ENCODE peak calls at places on chromosomes 4 and X, in six cellular contexts. One of them, this sample, is unnamed.

GRCh38 chr4:8469550-8469949 is 29.0 kb downstream of the TRMT44 start:
- DNase-seq in PC-3: no peak
- DNase-seq in WERI-Rb-1: no peak
- DNase-seq in tibial nerve: no peak
- DNase-seq in brain microvascular endothelial cell: no peak
- DNase-seq in choroid plexus epithelial cell: no peak
- DNase-seq in this sample: no peak

GRCh38 chr4:163448541-163449203 is 24.9 kb downstream of the TKTL2 start:
- DNase-seq in tibial nerve: no peak
- DNase-seq in WERI-Rb-1: no peak
- DNase-seq in PC-3: peak
- DNase-seq in brain microvascular endothelial cell: peak
- DNase-seq in choroid plexus epithelial cell: peak
- DNase-seq in this sample: no peak

GRCh38 chrX:44903107-44903506 is 30.1 kb downstream of the KDM6A start:
- DNase-seq in PC-3: peak
- DNase-seq in WERI-Rb-1: no peak
- DNase-seq in brain microvascular endothelial cell: peak
- DNase-seq in choroid plexus epithelial cell: peak
- DNase-seq in tibial nerve: no peak
- DNase-seq in this sample: no peak

GRCh38 chr4:89737888-89738287 is 99.1 kb downstream of the SNCA start:
- DNase-seq in tibial nerve: no peak
- DNase-seq in choroid plexus epithelial cell: no peak
- DNase-seq in brain microvascular endothelial cell: no peak
- DNase-seq in WERI-Rb-1: no peak
- DNase-seq in PC-3: peak
- DNase-seq in this sample: no peak

GRCh38 chr4:12409507-12410190 is 981.0 kb upstream of the HS3ST1 start:
- DNase-seq in choroid plexus epithelial cell: peak
- DNase-seq in WERI-Rb-1: no peak
- DNase-seq in brain microvascular endothelial cell: no peak
- DNase-seq in PC-3: peak
- DNase-seq in tibial nerve: no peak
- DNase-seq in this sample: no peak

GRCh38 chr4:164442167-164442566 is 311.8 kb upstream of the SMIM31 start:
- DNase-seq in brain microvascular endothelial cell: peak
- DNase-seq in PC-3: peak
- DNase-seq in choroid plexus epithelial cell: no peak
- DNase-seq in WERI-Rb-1: no peak
- DNase-seq in tibial nerve: no peak
- DNase-seq in this sample: no peak

GRCh38 chrX:125436855-125437254 is 117.2 kb downstream of the TEX13C start:
- DNase-seq in tibial nerve: no peak
- DNase-seq in brain microvascular endothelial cell: no peak
- DNase-seq in WERI-Rb-1: no peak
- DNase-seq in choroid plexus epithelial cell: peak
- DNase-seq in PC-3: peak
- DNase-seq in this sample: no peak

GRCh38 chr4:123599920-123600394 is 203.4 kb downstream of the SPRY1 start:
- DNase-seq in brain microvascular endothelial cell: peak
- DNase-seq in WERI-Rb-1: no peak
- DNase-seq in tibial nerve: peak
- DNase-seq in PC-3: no peak
- DNase-seq in choroid plexus epithelial cell: peak
- DNase-seq in this sample: peak

GRCh38 chrX:152878976-152879755 is 18.7 kb upstream of the ZNF185 start:
- DNase-seq in choroid plexus epithelial cell: no peak
- DNase-seq in tibial nerve: no peak
- DNase-seq in PC-3: no peak
- DNase-seq in brain microvascular endothelial cell: no peak
- DNase-seq in WERI-Rb-1: no peak
- DNase-seq in this sample: no peak

GRCh38 chr4:42067264-42067663 is 76.9 kb downstream of the SLC30A9 start:
- DNase-seq in tibial nerve: no peak
- DNase-seq in WERI-Rb-1: no peak
- DNase-seq in choroid plexus epithelial cell: no peak
- DNase-seq in brain microvascular endothelial cell: no peak
- DNase-seq in PC-3: no peak
- DNase-seq in this sample: no peak

GRCh38 chrX:9907645-9908387 is 59.3 kb upstream of the CLDN34 start:
- DNase-seq in brain microvascular endothelial cell: peak
- DNase-seq in PC-3: peak
- DNase-seq in WERI-Rb-1: no peak
- DNase-seq in choroid plexus epithelial cell: peak
- DNase-seq in tibial nerve: no peak
- DNase-seq in this sample: no peak

GRCh38 chrX:107659768-107660167 is 31.5 kb downstream of the PRPS1 start:
- DNase-seq in WERI-Rb-1: no peak
- DNase-seq in PC-3: peak
- DNase-seq in brain microvascular endothelial cell: peak
- DNase-seq in tibial nerve: peak
- DNase-seq in choroid plexus epithelial cell: peak
- DNase-seq in this sample: no peak

GRCh38 chrX:150913511-150913910 is 15.0 kb upstream of the CD99L2 start:
- DNase-seq in PC-3: no peak
- DNase-seq in WERI-Rb-1: no peak
- DNase-seq in choroid plexus epithelial cell: peak
- DNase-seq in tibial nerve: no peak
- DNase-seq in brain microvascular endothelial cell: no peak
- DNase-seq in this sample: no peak

GRCh38 chr4:76729991-76730390 is 168.0 kb downstream of the SOWAHB start:
- DNase-seq in brain microvascular endothelial cell: no peak
- DNase-seq in tibial nerve: no peak
- DNase-seq in choroid plexus epithelial cell: peak
- DNase-seq in PC-3: no peak
- DNase-seq in WERI-Rb-1: no peak
- DNase-seq in this sample: no peak

GRCh38 chr4:164876680-164877324 is at the start of gene APELA:
- DNase-seq in WERI-Rb-1: no peak
- DNase-seq in tibial nerve: no peak
- DNase-seq in choroid plexus epithelial cell: no peak
- DNase-seq in PC-3: peak
- DNase-seq in brain microvascular endothelial cell: no peak
- DNase-seq in this sample: no peak

GRCh38 chrX:6227445-6227820 is 1.2 kb downstream of the NLGN4X start:
- DNase-seq in brain microvascular endothelial cell: no peak
- DNase-seq in choroid plexus epithelial cell: no peak
- DNase-seq in tibial nerve: no peak
- DNase-seq in WERI-Rb-1: no peak
- DNase-seq in PC-3: no peak
- DNase-seq in this sample: no peak

GRCh38 chr4:161496-162284 is 37.4 kb downstream of the ZNF718 start:
- DNase-seq in WERI-Rb-1: no peak
- DNase-seq in brain microvascular endothelial cell: no peak
- DNase-seq in choroid plexus epithelial cell: peak
- DNase-seq in PC-3: no peak
- DNase-seq in tibial nerve: no peak
- DNase-seq in this sample: no peak

GRCh38 chr4:20486433-20486832 is 213.8 kb upstream of the PACRGL start:
- DNase-seq in choroid plexus epithelial cell: no peak
- DNase-seq in PC-3: peak
- DNase-seq in tibial nerve: no peak
- DNase-seq in WERI-Rb-1: no peak
- DNase-seq in brain microvascular endothelial cell: no peak
- DNase-seq in this sample: no peak

GRCh38 chr4:38889143-38889542 is 21.5 kb downstream of the FAM114A1 start:
- DNase-seq in PC-3: peak
- DNase-seq in choroid plexus epithelial cell: peak
- DNase-seq in tibial nerve: no peak
- DNase-seq in brain microvascular endothelial cell: peak
- DNase-seq in WERI-Rb-1: no peak
- DNase-seq in this sample: no peak

GRCh38 chr4:129323630-129324029 is 227.7 kb downstream of the C4orf33 start:
- DNase-seq in brain microvascular endothelial cell: no peak
- DNase-seq in WERI-Rb-1: no peak
- DNase-seq in tibial nerve: no peak
- DNase-seq in choroid plexus epithelial cell: no peak
- DNase-seq in PC-3: no peak
- DNase-seq in this sample: no peak

GRCh38 chr4:153218961-153219360 is 14.7 kb downstream of the TRIM2 start:
- DNase-seq in tibial nerve: no peak
- DNase-seq in WERI-Rb-1: no peak
- DNase-seq in choroid plexus epithelial cell: no peak
- DNase-seq in PC-3: peak
- DNase-seq in brain microvascular endothelial cell: no peak
- DNase-seq in this sample: no peak

GRCh38 chr4:81351653-81352455 is 119.9 kb downstream of the RASGEF1B start:
- DNase-seq in tibial nerve: peak
- DNase-seq in brain microvascular endothelial cell: peak
- DNase-seq in PC-3: peak
- DNase-seq in WERI-Rb-1: peak
- DNase-seq in choroid plexus epithelial cell: peak
- DNase-seq in this sample: peak

GRCh38 chr4:6988016-6988715 is 55.0 kb upstream of the TADA2B start:
- DNase-seq in tibial nerve: no peak
- DNase-seq in choroid plexus epithelial cell: no peak
- DNase-seq in PC-3: no peak
- DNase-seq in WERI-Rb-1: no peak
- DNase-seq in brain microvascular endothelial cell: no peak
- DNase-seq in this sample: no peak

GRCh38 chr4:122742933-122743829 is 10.7 kb downstream of the BBS12 start:
- DNase-seq in tibial nerve: no peak
- DNase-seq in brain microvascular endothelial cell: no peak
- DNase-seq in WERI-Rb-1: no peak
- DNase-seq in choroid plexus epithelial cell: no peak
- DNase-seq in PC-3: no peak
- DNase-seq in this sample: no peak

GRCh38 chrX:9842541-9842940 is 56.3 kb downstream of the SHROOM2 start:
- DNase-seq in choroid plexus epithelial cell: no peak
- DNase-seq in PC-3: no peak
- DNase-seq in tibial nerve: no peak
- DNase-seq in brain microvascular endothelial cell: no peak
- DNase-seq in WERI-Rb-1: no peak
- DNase-seq in this sample: no peak

GRCh38 chr4:4334798-4335520 is 44.9 kb downstream of the ZBTB49 start:
- DNase-seq in tibial nerve: peak
- DNase-seq in WERI-Rb-1: peak
- DNase-seq in PC-3: peak
- DNase-seq in choroid plexus epithelial cell: peak
- DNase-seq in brain microvascular endothelial cell: peak
- DNase-seq in this sample: no peak

GRCh38 chrX:100864967-100865366 is 9.2 kb downstream of the NOX1 start:
- DNase-seq in brain microvascular endothelial cell: peak
- DNase-seq in WERI-Rb-1: no peak
- DNase-seq in PC-3: peak
- DNase-seq in choroid plexus epithelial cell: peak
- DNase-seq in tibial nerve: no peak
- DNase-seq in this sample: no peak

GRCh38 chr4:68373513-68373912 is 23.6 kb upstream of the YTHDC1 start:
- DNase-seq in PC-3: no peak
- DNase-seq in choroid plexus epithelial cell: peak
- DNase-seq in WERI-Rb-1: no peak
- DNase-seq in tibial nerve: peak
- DNase-seq in brain microvascular endothelial cell: peak
- DNase-seq in this sample: peak

GRCh38 chr4:68378226-68378625 is 28.3 kb upstream of the YTHDC1 start:
- DNase-seq in PC-3: no peak
- DNase-seq in WERI-Rb-1: no peak
- DNase-seq in tibial nerve: no peak
- DNase-seq in choroid plexus epithelial cell: no peak
- DNase-seq in brain microvascular endothelial cell: no peak
- DNase-seq in this sample: no peak

GRCh38 chr4:68372588-68372987 is 22.7 kb upstream of the YTHDC1 start:
- DNase-seq in WERI-Rb-1: no peak
- DNase-seq in brain microvascular endothelial cell: no peak
- DNase-seq in tibial nerve: no peak
- DNase-seq in choroid plexus epithelial cell: peak
- DNase-seq in PC-3: peak
- DNase-seq in this sample: no peak

GRCh38 chr4:68375667-68376559 is 26.0 kb upstream of the YTHDC1 start:
- DNase-seq in choroid plexus epithelial cell: peak
- DNase-seq in tibial nerve: peak
- DNase-seq in brain microvascular endothelial cell: peak
- DNase-seq in PC-3: peak
- DNase-seq in WERI-Rb-1: peak
- DNase-seq in this sample: no peak
- H3K4me3 ChIP-seq in choroid plexus epithelial cell: peak
- H3K4me3 ChIP-seq in tibial nerve: no peak
- H3K4me3 ChIP-seq in brain microvascular endothelial cell: peak
- H3K4me3 ChIP-seq in PC-3: peak
- H3K4me3 ChIP-seq in WERI-Rb-1: peak
- H3K4me3 ChIP-seq in this sample: no peak

GRCh38 chr4:37741564-37741963 is 55.4 kb upstream of the RELL1 start:
- DNase-seq in PC-3: no peak
- DNase-seq in tibial nerve: no peak
- DNase-seq in brain microvascular endothelial cell: no peak
- DNase-seq in WERI-Rb-1: no peak
- DNase-seq in choroid plexus epithelial cell: no peak
- DNase-seq in this sample: no peak

GRCh38 chr4:37737456-37737855 is 51.3 kb upstream of the RELL1 start:
- DNase-seq in tibial nerve: no peak
- DNase-seq in PC-3: peak
- DNase-seq in WERI-Rb-1: no peak
- DNase-seq in choroid plexus epithelial cell: peak
- DNase-seq in brain microvascular endothelial cell: peak
- DNase-seq in this sample: no peak

GRCh38 chr4:37745946-37746345 is 59.8 kb upstream of the RELL1 start:
- DNase-seq in brain microvascular endothelial cell: no peak
- DNase-seq in tibial nerve: no peak
- DNase-seq in PC-3: no peak
- DNase-seq in choroid plexus epithelial cell: no peak
- DNase-seq in WERI-Rb-1: no peak
- DNase-seq in this sample: no peak

GRCh38 chr4:37742149-37742548 is 56.0 kb upstream of the RELL1 start:
- DNase-seq in PC-3: peak
- DNase-seq in choroid plexus epithelial cell: no peak
- DNase-seq in brain microvascular endothelial cell: no peak
- DNase-seq in tibial nerve: no peak
- DNase-seq in WERI-Rb-1: no peak
- DNase-seq in this sample: no peak
- TF ChIP-seq CTCF in PC-3: no peak
- TF ChIP-seq CTCF in choroid plexus epithelial cell: no peak
- TF ChIP-seq CTCF in brain microvascular endothelial cell: no peak
- TF ChIP-seq CTCF in tibial nerve: no peak
- TF ChIP-seq CTCF in WERI-Rb-1: no peak
- TF ChIP-seq CTCF in this sample: no peak

GRCh38 chr4:59553739-59554126 is 1646.4 kb upstream of the ADGRL3 start:
- DNase-seq in brain microvascular endothelial cell: peak
- DNase-seq in tibial nerve: no peak
- DNase-seq in WERI-Rb-1: no peak
- DNase-seq in PC-3: peak
- DNase-seq in choroid plexus epithelial cell: peak
- DNase-seq in this sample: no peak
- H3K4me3 ChIP-seq in brain microvascular endothelial cell: peak
- H3K4me3 ChIP-seq in tibial nerve: no peak
- H3K4me3 ChIP-seq in WERI-Rb-1: no peak
- H3K4me3 ChIP-seq in PC-3: peak
- H3K4me3 ChIP-seq in choroid plexus epithelial cell: peak
- H3K4me3 ChIP-seq in this sample: peak

DNA sequence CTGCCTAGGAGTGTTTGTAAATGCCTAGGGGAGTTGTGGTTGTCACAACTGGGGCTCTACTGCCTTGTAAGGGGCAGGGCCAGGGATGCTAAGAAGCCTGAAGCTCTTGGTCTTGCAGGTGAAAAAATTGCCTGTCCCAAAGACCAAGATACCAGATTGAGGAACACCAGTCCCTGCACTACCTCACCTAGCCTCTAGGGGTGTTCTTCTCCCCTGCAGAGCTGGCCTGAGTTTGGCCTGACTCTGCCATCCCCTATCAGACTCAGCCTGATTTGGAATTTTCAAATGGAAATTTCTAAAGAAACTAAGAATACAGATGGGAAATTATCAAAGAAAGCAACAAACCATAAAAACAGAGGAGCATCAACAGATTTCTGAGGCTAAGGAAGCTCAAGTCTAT is 90.4 kb downstream of the ZC4H2 start:
- DNase-seq in WERI-Rb-1: peak
- DNase-seq in brain microvascular endothelial cell: no peak
- DNase-seq in PC-3: peak
- DNase-seq in choroid plexus epithelial cell: no peak
- DNase-seq in tibial nerve: no peak
- DNase-seq in this sample: no peak
- TF ChIP-seq CTCF in WERI-Rb-1: peak
- TF ChIP-seq CTCF in brain microvascular endothelial cell: peak
- TF ChIP-seq CTCF in PC-3: peak
- TF ChIP-seq CTCF in choroid plexus epithelial cell: peak
- TF ChIP-seq CTCF in tibial nerve: no peak
- TF ChIP-seq CTCF in this sample: no peak